ENCODE peak calls at places on chromosomes 2 and 18, in four cellular contexts. L is pancreas, O is PC-9, E is stomach. D is an unnamed sample.

GRCh38 chr18:42137671-42138375 is 182.8 kb downstream of the PIK3C3 start:
- DNase-seq in L (no peak), E (no peak), O (no peak), D (no peak)

GRCh38 chr2:236295481-236295880 is 31.3 kb upstream of the ASB18 start:
- DNase-seq in E (no peak), L (no peak), O (no peak), D (no peak)

GRCh38 chr18:7847357-7847756 is 280.2 kb downstream of the PTPRM start:
- DNase-seq in O (no peak), L (no peak), E (no peak), D (no peak)

GRCh38 chr2:47187124-47187523 is 32.0 kb upstream of the STPG4 start:
- DNase-seq in O (no peak), L (no peak), E (no peak), D (no peak)

GRCh38 chr2:144162652-144163051 is 357.3 kb downstream of the ZEB2 start:
- DNase-seq in L (peak; percentile 22), E (peak; percentile 28), O (no peak), D (no peak)

GRCh38 chr18:46424898-46425297 is 232.1 kb downstream of the LOXHD1 start:
- DNase-seq in L (no peak), O (no peak), E (no peak), D (no peak)

GRCh38 chr18:9615973-9616559 is 1.7 kb upstream of the PPP4R1 start:
- DNase-seq in O (peak; percentile 46), L (no peak), E (no peak), D (no peak)

GRCh38 chr18:65876310-65876709 is 125.5 kb downstream of the CDH7 start:
- DNase-seq in O (no peak), E (no peak), L (no peak), D (no peak)

GRCh38 chr2:26009567-26009963 is 24.3 kb upstream of the RAB10 start:
- DNase-seq in L (no peak), O (no peak), E (no peak), D (no peak)

GRCh38 chr18:76456018-76456750 is 38.9 kb downstream of the ZNF516 start:
- DNase-seq in E (no peak), L (no peak), O (no peak), D (no peak)

GRCh38 chr18:54247488-54248175 is 21.7 kb upstream of the POLI start:
- DNase-seq in L (no peak), O (no peak), E (no peak), D (no peak)

GRCh38 chr2:239595711-239596110 is 194.9 kb upstream of the HDAC4 start:
- DNase-seq in E (peak; percentile 16), L (no peak), O (no peak), D (no peak)

GRCh38 chr2:119753041-119753929 is 6.4 kb upstream of the PTPN4 start:
- DNase-seq in O (no peak), L (no peak), E (no peak), D (no peak)

GRCh38 chr2:105644174-105644980 is 100.3 kb upstream of the NCK2 start:
- DNase-seq in O (no peak), L (no peak), E (no peak), D (no peak)

GRCh38 chr2:49619804-49620203 is 465.5 kb upstream of the FSHR start:
- DNase-seq in L (no peak), E (no peak), O (no peak), D (no peak)

GRCh38 chr18:57331718-57332117 is 20.6 kb upstream of the ST8SIA3 start:
- DNase-seq in L (no peak), O (no peak), E (no peak), D (no peak)

GRCh38 chr2:146734042-146734715 is 1110.7 kb upstream of the ACVR2A start:
- DNase-seq in L (no peak), O (no peak), E (no peak), D (no peak)

GRCh38 chr2:26148501-26148900 is 24.4 kb upstream of the GAREM2 start:
- DNase-seq in O (no peak), E (no peak), L (no peak), D (no peak)

GRCh38 chr2:120642646-120643045 is 93.0 kb upstream of the GLI2 start:
- DNase-seq in O (no peak), E (no peak), L (no peak), D (no peak)

GRCh38 chr2:201242562-201243277 is 17.6 kb upstream of the CASP8 start:
- DNase-seq in L (no peak), E (no peak), O (no peak), D (no peak)

GRCh38 chr2:105336786-105337121 is 586 bp upstream of the C2orf49 start:
- DNase-seq in L (no peak), O (no peak), E (no peak), D (no peak)

GRCh38 chr18:7592305-7593071 is 25.4 kb downstream of the PTPRM start:
- DNase-seq in E (no peak), L (no peak), O (no peak), D (no peak)

GRCh38 chr2:95043300-95043786 is 17.8 kb downstream of the MAL start:
- DNase-seq in L (peak; percentile 78), E (peak; percentile 85), O (no peak), D (peak; percentile 95)

GRCh38 chr2:111119847-111120252 is 864 bp upstream of the BCL2L11 start:
- DNase-seq in O (no peak), E (no peak), L (no peak), D (no peak)

GRCh38 chr2:173854840-173855239 is 110.3 kb downstream of the SP3 start:
- DNase-seq in E (no peak), O (peak; percentile 76), L (no peak), D (peak; percentile 41)

GRCh38 chr18:23501626-23502025 is 1.7 kb upstream of the RMC1 start:
- DNase-seq in L (no peak), E (no peak), O (no peak), D (no peak)

GRCh38 chr2:46985512-46985911 is 69.9 kb upstream of the MCFD2 start:
- DNase-seq in O (peak; percentile 84), E (no peak), L (no peak), D (no peak)

GRCh38 chr2:239791727-239792648 is 233.2 kb downstream of the NDUFA10 start:
- DNase-seq in L (no peak), O (no peak), E (peak; percentile 20), D (no peak)

GRCh38 chr2:148299616-148300015 is 278.7 kb downstream of the MBD5 start:
- DNase-seq in L (no peak), O (no peak), E (no peak), D (no peak)

GRCh38 chr2:211103989-211104388 is 547.6 kb downstream of the CPS1 start:
- DNase-seq in E (peak; percentile 27), L (no peak), O (no peak), D (peak; percentile 32)

GRCh38 chr2:19176172-19176852 is 182.1 kb downstream of the OSR1 start:
- DNase-seq in E (no peak), O (no peak), L (no peak), D (no peak)

GRCh38 chr2:101706819-101707177 is 9.3 kb downstream of the MAP4K4 start:
- DNase-seq in L (no peak), O (no peak), E (no peak), D (no peak)
- H3K4me1 ChIP-seq in L (peaks cover 18% of the 10 kb centered on the region), O (peaks cover 55% of the 10 kb centered on the region), E (peaks cover 97% of the 10 kb centered on the region), D (peaks cover 18% of the 10 kb centered on the region)

DNA sequence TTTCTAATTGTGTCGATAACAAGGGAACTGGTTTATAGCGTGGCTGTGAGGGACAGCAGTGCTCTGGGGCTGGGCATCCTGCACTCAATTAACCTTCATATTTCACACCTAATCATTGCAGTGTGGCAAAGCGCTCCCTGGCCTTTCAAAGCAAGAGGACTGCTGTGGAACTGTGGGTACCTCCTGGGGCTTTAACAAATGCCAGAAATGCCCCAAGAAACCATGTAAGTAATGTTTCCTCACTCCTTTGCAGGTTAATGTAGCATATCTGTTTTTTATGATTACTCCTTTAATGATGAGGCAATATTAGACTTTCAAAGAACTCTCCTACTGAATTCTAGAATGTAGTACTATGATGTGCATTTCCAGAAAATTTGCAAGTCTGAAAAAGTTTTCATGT is 259.0 kb upstream of the RASGRP3 start:
- DNase-seq in E (no peak), O (no peak), L (no peak), D (no peak)
- H3K27ac ChIP-seq in E (peak overlapping the region; percentile 76), O (no peak overlapping the region), L (no peak overlapping the region), D (no peak overlapping the region)

GRCh38 chr2:100561191-100561590 is 1.6 kb upstream of the PDCL3 start:
- DNase-seq in O (no peak), L (no peak), E (no peak), D (no peak)
- H3K4me1 ChIP-seq in O (peaks cover 16% of the 10 kb centered on the region), L (no peaks in the 10 kb centered on the region), E (peaks cover 31% of the 10 kb centered on the region), D (peaks cover 3% of the 10 kb centered on the region)

GRCh38 chr2:238251986-238252385 is 12.1 kb upstream of the HES6 start:
- DNase-seq in L (no peak), O (no peak), E (no peak), D (no peak)
- H3K27ac ChIP-seq in L (no peak overlapping the region), O (no peak overlapping the region), E (no peak overlapping the region), D (no peak overlapping the region)

GRCh38 chr2:160473508-160474318 is 19.9 kb downstream of the RBMS1 start:
- DNase-seq in L (no peak), E (no peak), O (no peak), D (no peak)
- H3K4me1 ChIP-seq in L (peaks cover 12% of the 10 kb centered on the region), E (peaks cover 53% of the 10 kb centered on the region), O (no peaks in the 10 kb centered on the region), D (peaks cover 10% of the 10 kb centered on the region)

DNA sequence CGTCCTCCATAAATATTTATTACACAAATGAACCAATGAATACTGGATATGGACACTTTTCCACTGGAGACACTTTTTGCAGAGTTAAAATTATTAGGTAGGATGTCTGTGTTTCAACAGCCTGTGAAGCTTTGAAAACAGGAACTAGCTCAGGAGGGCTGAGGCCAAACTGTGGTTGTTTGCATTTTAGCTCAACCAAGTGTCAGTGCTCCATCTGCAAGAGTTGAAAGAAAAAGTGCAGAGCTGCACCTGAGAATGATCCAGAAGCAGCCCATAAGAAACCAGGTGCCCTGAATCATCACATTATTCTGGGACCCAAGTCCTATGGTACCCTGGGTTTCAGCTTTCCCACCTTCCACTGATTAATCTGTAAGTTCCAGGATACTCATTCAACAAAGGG is 180.4 kb downstream of the TRIB2 start:
- DNase-seq in O (no peak), L (no peak), E (no peak), D (no peak)
- H3K27ac ChIP-seq in O (no peak overlapping the region), L (no peak overlapping the region), E (peak overlapping the region; percentile 52), D (no peak overlapping the region)

GRCh38 chr2:127638361-127639110 is 7.4 kb upstream of the GPR17 start:
- DNase-seq in O (peak; percentile 57), L (no peak), E (peak; percentile 32), D (peak; percentile 80)
- H3K4me1 ChIP-seq in O (peaks cover 25% of the 10 kb centered on the region), L (no peaks in the 10 kb centered on the region), E (peaks cover 75% of the 10 kb centered on the region), D (peaks cover 9% of the 10 kb centered on the region)

GRCh38 chr2:112879491-112880041 is 31.4 kb upstream of the IL37 start:
- DNase-seq in O (no peak), L (no peak), E (no peak), D (no peak)
- H3K27ac ChIP-seq in O (no peak overlapping the region), L (no peak overlapping the region), E (no peak overlapping the region), D (no peak overlapping the region)